ENCODE peak calls at places on chromosomes 7 and 10, in seven cellular contexts. S is bronchial epithelial cell; F is T-helper 1 cell; W is stimulated activated CD4-positive, alpha-beta T cell treated with anti-CD3 and anti-CD28 coated beads, Interleukin-15, amount 100 ng/mL, for 24 hours; D is cardiac fibroblast; C is NCI-H2171; R is amygdala. P is an unnamed sample.
A peak's percentile ranks its signal among the peaks of the same experiment; 100 is the strongest.

GRCh38 chr10:103493911-103494877 is 689 bp downstream of the NEURL1 start:
- DNase-seq in S (no peak), F (peak; percentile 41), W (peak; percentile 52), D (no peak), C (peak; percentile 3), R (no peak), P (no peak)

GRCh38 chr7:5709347-5709950 is 72.0 kb downstream of the RNF216 start:
- DNase-seq in S (no peak), F (no peak), W (no peak), D (no peak), C (no peak), R (no peak), P (no peak)

GRCh38 chr10:114323023-114323422 is 81.3 kb downstream of the AFAP1L2 start:
- DNase-seq in S (peak; percentile 63), F (no peak), W (no peak), D (no peak), C (no peak), R (no peak), P (no peak)

GRCh38 chr7:73721237-73721848 is 1.9 kb upstream of the STX1A start:
- DNase-seq in S (no peak), F (no peak), W (no peak), D (no peak), C (peak; percentile 58), R (peak; percentile 47), P (no peak)

GRCh38 chr10:77989081-77989724 is 40.1 kb downstream of the POLR3A start:
- DNase-seq in S (no peak), F (no peak), W (no peak), D (no peak), C (no peak), R (no peak), P (no peak)

GRCh38 chr7:86814980-86815379 is 171.3 kb downstream of the GRM3 start:
- DNase-seq in S (peak; percentile 10), F (no peak), W (no peak), D (peak; percentile 6), C (no peak), R (no peak), P (no peak)

GRCh38 chr10:19815478-19816419 is 483 bp upstream of the PLXDC2 start:
- DNase-seq in S (no peak), F (no peak), W (peak; percentile 4), D (peak; percentile 74), C (no peak), R (peak; percentile 47), P (no peak)

GRCh38 chr7:151736403-151736909 is 140.5 kb downstream of the PRKAG2 start:
- DNase-seq in S (peak; percentile 56), F (no peak), W (no peak), D (peak; percentile 95), C (peak; percentile 80), R (no peak), P (peak; percentile 97)

GRCh38 chr10:103895458-103896186 is 22.4 kb downstream of the STN1 start:
- DNase-seq in S (peak; percentile 63), F (peak; percentile 60), W (peak; percentile 9), D (peak; percentile 82), C (no peak), R (no peak), P (peak; percentile 77)

GRCh38 chr7:102306916-102307677 is 20.4 kb downstream of the SH2B2 start:
- DNase-seq in S (peak; percentile 43), F (peak; percentile 76), W (peak; percentile 30), D (peak; percentile 63), C (peak; percentile 27), R (no peak), P (no peak)

GRCh38 chr10:129114588-129114987 is 352.5 kb upstream of the MGMT start:
- DNase-seq in S (no peak), F (no peak), W (no peak), D (no peak), C (no peak), R (no peak), P (no peak)

GRCh38 chr7:123749537-123749857 is 694 bp upstream of the WASL start:
- DNase-seq in S (peak; percentile 79), F (no peak), W (peak; percentile 57), D (peak; percentile 87), C (peak; percentile 64), R (no peak), P (peak; percentile 76)

GRCh38 chr10:102850025-102850518 is 4.0 kb upstream of the BORCS7 start:
- DNase-seq in S (peak; percentile 73), F (no peak), W (no peak), D (peak; percentile 40), C (no peak), R (no peak), P (no peak)

GRCh38 chr7:2017483-2017891 is 215.3 kb downstream of the MAD1L1 start:
- DNase-seq in S (no peak), F (no peak), W (no peak), D (no peak), C (no peak), R (no peak), P (no peak)

GRCh38 chr7:40887099-40887498 is 752.3 kb downstream of the SUGCT start:
- DNase-seq in S (peak; percentile 75), F (no peak), W (no peak), D (peak; percentile 77), C (no peak), R (no peak), P (peak; percentile 89)

GRCh38 chr7:55521543-55522267 is 50.6 kb downstream of the VOPP1 start:
- DNase-seq in S (no peak), F (no peak), W (no peak), D (no peak), C (no peak), R (no peak), P (no peak)

GRCh38 chr10:100413206-100413605 is 49.6 kb upstream of the WNT8B start:
- DNase-seq in S (no peak), F (no peak), W (no peak), D (no peak), C (no peak), R (no peak), P (no peak)

GRCh38 chr7:152894295-152895170 is 135.0 kb downstream of the ACTR3B start:
- DNase-seq in S (no peak), F (no peak), W (peak; percentile 48), D (peak; percentile 11), C (no peak), R (no peak), P (no peak)

GRCh38 chr10:128211064-128211504 is 84.9 kb upstream of the MKI67 start:
- DNase-seq in S (no peak), F (no peak), W (no peak), D (no peak), C (no peak), R (no peak), P (no peak)

GRCh38 chr7:154902600-154903082 is 100.3 kb downstream of the PAXIP1 start:
- DNase-seq in S (no peak), F (no peak), W (no peak), D (no peak), C (no peak), R (no peak), P (no peak)

GRCh38 chr7:8135417-8135816 is 126.5 kb downstream of the ICA1 start:
- DNase-seq in S (peak; percentile 25), F (no peak), W (no peak), D (no peak), C (no peak), R (no peak), P (no peak)

GRCh38 chr10:72009062-72009429 is 44.9 kb downstream of the CHST3 start:
- DNase-seq in S (peak; percentile 89), F (no peak), W (no peak), D (no peak), C (no peak), R (no peak), P (no peak)

GRCh38 chr7:33760146-33760545 is 145.2 kb upstream of the BMPER start:
- DNase-seq in S (no peak), F (no peak), W (no peak), D (no peak), C (no peak), R (no peak), P (no peak)

GRCh38 chr7:16668049-16668858 is 22.3 kb downstream of the BZW2 start:
- DNase-seq in S (peak; percentile 100), F (no peak), W (no peak), D (peak; percentile 100), C (no peak), R (no peak), P (peak; percentile 99)

GRCh38 chr7:99210265-99210970 is 2.5 kb upstream of the KPNA7 start:
- DNase-seq in S (peak; percentile 100), F (no peak), W (no peak), D (peak; percentile 50), C (no peak), R (no peak), P (no peak)

GRCh38 chr7:27952393-27953290 is 212.7 kb downstream of the TAX1BP1 start:
- DNase-seq in S (no peak), F (no peak), W (no peak), D (peak; percentile 31), C (no peak), R (no peak), P (no peak)